ENCODE peak calls at places on chromosomes 2 and 18, in four cellular contexts. V is adrenal gland, X is tibial nerve, K is stomach. U is an unnamed sample. For H3K27me3 and H3K4me1, the result is how much of the 10 kb centered on the place peaks cover.

GRCh38 chr2:166917433-166917832 is 29.2 kb downstream of the XIRP2 start:
- DNase-seq in V (no peak), X (no peak), K (no peak), U (no peak)

GRCh38 chr2:152573168-152573567 is 144.1 kb downstream of the PRPF40A start:
- DNase-seq in V (peak), X (peak), K (no peak), U (no peak)

GRCh38 chr2:189159717-189160116 is 19.8 kb downstream of the COL5A2 start:
- DNase-seq in V (no peak), X (no peak), K (no peak), U (no peak)

GRCh38 chr2:69645026-69645425 is 1.5 kb upstream of the AAK1 start:
- DNase-seq in V (no peak), X (no peak), K (no peak), U (no peak)

GRCh38 chr18:6363216-6363615 is 51.5 kb downstream of the L3MBTL4 start:
- DNase-seq in V (no peak), X (no peak), K (no peak), U (no peak)

GRCh38 chr18:13003466-13003896 is 12.3 kb downstream of the CEP192 start:
- DNase-seq in V (peak), X (no peak), K (peak), U (no peak)

GRCh38 chr2:143936758-143937562 is 583.0 kb downstream of the ZEB2 start:
- DNase-seq in V (peak), X (no peak), K (peak), U (no peak)

GRCh38 chr18:10020176-10020575 is 106.4 kb downstream of the VAPA start:
- DNase-seq in V (no peak), X (no peak), K (no peak), U (no peak)

GRCh38 chr2:209472386-209472832 is 48.6 kb downstream of the MAP2 start:
- DNase-seq in V (no peak), X (no peak), K (no peak), U (no peak)

GRCh38 chr2:21759819-21760218 is 636.1 kb downstream of the TDRD15 start:
- DNase-seq in V (no peak), X (no peak), K (no peak), U (no peak)

GRCh38 chr2:240439698-240440151 is 4.3 kb downstream of the GPC1 start:
- DNase-seq in V (no peak), X (no peak), K (no peak), U (no peak)

GRCh38 chr2:143282684-143283083 is 153.5 kb downstream of the ARHGAP15 start:
- DNase-seq in V (no peak), X (no peak), K (no peak), U (no peak)

GRCh38 chr2:157229572-157229971 is 27.9 kb upstream of the GALNT5 start:
- DNase-seq in V (peak), X (no peak), K (no peak), U (no peak)

GRCh38 chr2:49937432-49937831 is 783.1 kb upstream of the FSHR start:
- DNase-seq in V (no peak), X (no peak), K (no peak), U (no peak)

GRCh38 chr2:49936965-49937364 is 782.6 kb upstream of the FSHR start:
- DNase-seq in V (no peak), X (no peak), K (no peak), U (no peak)

GRCh38 chr2:49938268-49938667 is 784.0 kb upstream of the FSHR start:
- DNase-seq in V (no peak), X (no peak), K (no peak), U (no peak)

GRCh38 chr2:49934481-49934880 is 780.2 kb upstream of the FSHR start:
- DNase-seq in V (no peak), X (no peak), K (no peak), U (no peak)

GRCh38 chr2:49935456-49935855 is 781.1 kb upstream of the FSHR start:
- DNase-seq in V (no peak), X (no peak), K (no peak), U (no peak)
- H3K27me3 ChIP-seq in V (under half), X (under half), K (under half), U (under half)

GRCh38 chr2:216116418-216116817 is 7.3 kb downstream of the XRCC5 start:
- DNase-seq in V (no peak), X (no peak), K (no peak), U (no peak)
- TF ChIP-seq POLR2A in V (no peak), X (no peak), K (no peak), U (no peak)

GRCh38 chr2:18521084-18521483 is 39.4 kb downstream of the RDH14 start:
- DNase-seq in V (no peak), X (no peak), K (no peak), U (no peak)
- H3K4me1 ChIP-seq in V (under half), X (under half), K (under half), U (under half)

GRCh38 chr18:62364558-62364957 is 39.4 kb downstream of the TNFRSF11A start:
- DNase-seq in V (no peak), X (no peak), K (no peak), U (no peak)

GRCh38 chr18:62357079-62357719 is 32.1 kb downstream of the TNFRSF11A start:
- DNase-seq in V (no peak), X (no peak), K (no peak), U (no peak)

GRCh38 chr18:62361288-62361687 is 36.2 kb downstream of the TNFRSF11A start:
- DNase-seq in V (no peak), X (no peak), K (no peak), U (no peak)

GRCh38 chr18:62365420-62365819 is 40.3 kb downstream of the TNFRSF11A start:
- DNase-seq in V (no peak), X (no peak), K (no peak), U (no peak)

DNA sequence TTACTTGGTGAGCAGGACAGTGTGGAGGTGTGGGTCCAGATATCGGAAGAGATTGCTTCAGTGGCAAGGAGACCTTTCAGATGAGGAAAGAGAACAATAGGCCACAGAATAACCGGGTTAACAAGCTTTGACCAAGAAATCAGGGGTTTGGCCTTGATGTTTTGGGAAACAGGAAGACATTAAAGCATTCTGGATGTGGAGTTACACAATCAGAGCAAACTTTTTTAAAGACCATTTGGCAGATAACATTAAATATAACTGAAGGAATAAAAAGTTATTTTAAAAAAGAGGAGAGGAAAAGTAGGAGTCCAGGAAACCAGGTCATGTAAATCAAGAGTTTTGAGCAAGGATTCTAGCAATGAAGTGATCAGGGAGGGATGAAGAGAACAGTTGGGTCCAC is 35.7 kb downstream of the TNFRSF11A start:
- DNase-seq in V (no peak), X (no peak), K (no peak), U (no peak)
- H3K27me3 ChIP-seq in V (under half), X (under half), K (under half), U (under half)

GRCh38 chr2:74472086-74472944 is at the start of gene MRPL53:
- DNase-seq in V (peak), X (peak), K (peak), U (peak)
- TF ChIP-seq POLR2A in V (peak), X (peak), K (no peak), U (peak)